ENCODE peak calls at places on chromosomes 4 and X, in seven cellular contexts. Y is IMR-90, K is right lobe of liver, M is ovary, W is body of pancreas, O is uterus, T is Peyer's patch. Q is an unnamed sample.
A peak's percentile ranks its signal among the peaks of the same experiment; 100 is the strongest.

GRCh38 chrX:56745019-56745418 is 16.0 kb downstream of the NBDY start:
- DNase-seq in W (no peak), Y (peak; percentile 78), K (no peak), M (no peak), O (no peak), T (no peak), Q (no peak)

GRCh38 chr4:53899544-53900274 is 164.7 kb downstream of the CHIC2 start:
- DNase-seq in T (no peak), K (no peak), M (peak; percentile 27), W (no peak), O (peak; percentile 53), Y (peak; percentile 88), Q (no peak)

GRCh38 chr4:144709793-144710525 is 64.0 kb downstream of the HHIP start:
- DNase-seq in O (no peak), K (no peak), M (no peak), Y (peak; percentile 66), T (no peak), W (no peak), Q (peak; percentile 8)

GRCh38 chr4:184417802-184418511 is 56.4 kb downstream of the IRF2 start:
- DNase-seq in O (no peak), T (no peak), M (no peak), Y (peak; percentile 94), K (no peak), W (no peak), Q (peak; percentile 54)

GRCh38 chr4:95050980-95051688 is 293.4 kb downstream of the BMPR1B start:
- DNase-seq in T (no peak), Y (no peak), W (no peak), M (no peak), K (no peak), O (no peak), Q (no peak)

GRCh38 chr4:81628489-81628888 is 156.8 kb upstream of the RASGEF1B start:
- DNase-seq in O (no peak), Y (no peak), W (no peak), K (no peak), T (no peak), M (no peak), Q (no peak)

GRCh38 chrX:107628662-107629532 is 587 bp downstream of the PRPS1 start:
- DNase-seq in T (peak; percentile 47), W (peak; percentile 22), Y (peak; percentile 6), O (peak; percentile 29), K (peak; percentile 64), M (peak; percentile 24), Q (peak; percentile 21)

GRCh38 chrX:136586386-136586785 is 54.4 kb downstream of the VGLL1 start:
- DNase-seq in M (no peak), K (no peak), W (no peak), Y (no peak), T (no peak), O (no peak), Q (no peak)

GRCh38 chr4:186118582-186118981 is 14.1 kb downstream of the FAM149A start:
- DNase-seq in W (no peak), M (no peak), O (no peak), K (no peak), Y (no peak), T (no peak), Q (no peak)

GRCh38 chrX:7586126-7586525 is 256.8 kb upstream of the VCX start:
- DNase-seq in Y (peak; percentile 35), O (no peak), K (no peak), M (no peak), T (no peak), W (no peak), Q (no peak)

GRCh38 chr4:3256230-3257124 is 7.5 kb downstream of the MSANTD1 start:
- DNase-seq in T (no peak), K (no peak), Y (no peak), M (no peak), W (no peak), O (no peak), Q (no peak)

GRCh38 chr4:159174645-159175147 is 71.8 kb downstream of the RAPGEF2 start:
- DNase-seq in O (no peak), M (no peak), Y (peak; percentile 12), K (no peak), T (no peak), W (no peak), Q (no peak)

DNA sequence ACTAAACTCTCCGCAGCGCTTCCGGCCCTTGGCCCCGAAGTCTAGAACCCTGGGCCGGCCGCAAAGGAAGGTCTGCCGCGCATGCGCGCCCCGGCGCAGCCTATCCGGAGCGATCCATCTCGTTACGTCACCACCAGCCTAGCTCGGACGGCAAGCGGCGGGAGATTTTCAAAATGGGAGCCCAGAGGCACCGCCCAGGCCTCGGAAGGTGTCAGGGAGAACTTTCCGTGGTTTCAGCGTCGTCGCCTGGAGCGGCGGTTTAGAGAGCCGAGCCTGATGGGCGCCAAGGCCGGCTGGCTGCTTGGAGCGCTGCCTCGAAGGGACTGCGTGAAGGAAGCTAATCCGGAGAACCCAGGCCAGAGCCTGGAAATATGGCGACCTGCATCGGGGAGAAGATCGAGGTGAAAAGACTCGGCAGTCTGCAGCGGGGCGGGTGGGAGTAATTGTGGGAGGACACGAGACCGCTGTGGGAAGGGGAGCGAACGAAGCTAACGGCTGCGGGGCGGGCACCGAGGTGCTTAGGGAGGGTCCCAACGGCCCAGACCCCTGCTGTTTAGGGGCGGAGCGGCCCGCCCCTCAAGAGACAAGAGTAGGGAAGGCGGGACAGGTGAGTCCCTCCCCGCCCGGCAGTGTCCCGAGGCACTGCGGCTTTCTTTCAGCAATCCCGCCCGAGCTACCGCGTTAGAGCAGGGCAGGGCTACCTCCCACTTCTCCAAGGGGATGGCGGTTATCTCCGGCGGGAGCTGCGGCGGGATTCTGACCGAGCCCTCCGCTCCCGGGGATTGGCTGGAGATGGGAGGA is at the start of gene PLK4:
- DNase-seq in K (peak; percentile 98), Y (peak; percentile 93), M (peak; percentile 94), O (peak; percentile 92), W (peak; percentile 95), T (peak; percentile 96), Q (peak; percentile 73)
- TF ChIP-seq POLR2A in K (no peak), Y (peak; percentile 34), M (no peak), O (peak; percentile 61), W (no peak), T (no peak), Q (peak; percentile 63)

DNA sequence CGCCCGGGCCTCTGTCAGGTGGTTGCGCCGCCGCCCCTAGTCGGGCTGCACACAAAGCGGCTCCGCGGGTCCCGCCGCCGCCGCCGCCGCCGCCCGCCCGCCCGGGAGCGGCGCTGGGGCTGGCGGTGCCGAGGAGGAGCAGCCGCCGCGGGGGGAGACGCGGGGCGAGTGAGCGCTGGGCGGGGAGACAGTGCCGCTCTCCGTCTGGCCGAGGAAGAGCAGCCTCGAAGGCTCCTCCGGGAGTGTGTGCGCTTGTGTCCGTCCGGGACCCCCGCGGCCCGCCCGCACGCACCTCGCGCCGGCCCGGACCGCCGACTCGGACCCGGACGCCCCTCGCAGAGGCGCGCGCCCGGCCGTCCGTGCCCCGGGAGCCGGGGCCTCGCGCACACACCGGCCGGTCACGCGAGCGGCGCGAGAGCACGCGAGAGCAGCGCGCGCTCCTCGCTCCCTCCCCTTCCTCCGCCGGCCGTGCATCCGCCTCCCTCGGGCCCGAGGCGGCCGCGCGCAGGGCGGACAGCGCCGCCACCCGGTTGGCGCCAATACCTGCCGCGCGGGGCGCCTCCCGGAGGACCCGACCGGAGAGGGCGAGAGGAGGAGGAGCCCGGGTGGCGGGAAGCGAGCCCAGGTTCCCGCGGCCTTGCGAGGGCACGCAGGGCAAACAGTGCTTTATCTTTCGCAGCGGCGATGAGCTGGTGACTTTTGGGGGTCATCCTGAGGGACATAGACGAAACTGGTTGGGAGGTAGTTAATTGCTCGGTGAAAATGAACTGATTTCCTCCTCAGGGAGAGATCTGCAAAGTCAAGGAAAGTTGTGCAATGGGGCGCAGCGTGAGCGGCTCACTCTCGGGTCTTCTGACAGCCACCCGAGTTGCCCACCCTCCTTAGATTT is at the start of gene PDS5A:
- DNase-seq in O (peak; percentile 88), Y (peak; percentile 84), M (peak; percentile 84), K (peak; percentile 95), W (peak; percentile 89), T (peak; percentile 92), Q (peak; percentile 76)
- TF ChIP-seq POLR2A in O (peak; percentile 38), Y (peak; percentile 62), M (peak; percentile 38), K (peak; percentile 83), W (peak; percentile 47), T (no peak), Q (peak; percentile 70)

GRCh38 chrX:49176421-49177326 is 5.0 kb downstream of the PLP2 start:
- DNase-seq in T (no peak), K (no peak), M (no peak), W (no peak), Y (no peak), O (no peak), Q (no peak)
- TF ChIP-seq POLR2A in T (no peak), K (no peak), M (no peak), W (no peak), Y (no peak), O (no peak), Q (no peak)

GRCh38 chr4:176286728-176287127 is 17.7 kb upstream of the ASB5 start:
- DNase-seq in W (no peak), M (no peak), O (no peak), K (no peak), T (no peak), Y (peak; percentile 35), Q (no peak)

GRCh38 chr4:176287546-176287945 is 18.5 kb upstream of the ASB5 start:
- DNase-seq in T (no peak), O (no peak), M (no peak), K (no peak), Y (no peak), W (no peak), Q (no peak)

GRCh38 chr4:176290520-176290919 is 21.5 kb upstream of the ASB5 start:
- DNase-seq in Y (no peak), T (no peak), O (no peak), K (no peak), M (no peak), W (no peak), Q (no peak)

GRCh38 chr4:176289561-176289960 is 20.5 kb upstream of the ASB5 start:
- DNase-seq in W (no peak), Y (no peak), T (no peak), M (no peak), K (no peak), O (no peak), Q (no peak)

GRCh38 chr4:176288020-176288419 is 19.0 kb upstream of the ASB5 start:
- DNase-seq in W (no peak), K (no peak), Y (no peak), M (no peak), T (no peak), O (no peak), Q (no peak)
- TF ChIP-seq POLR2A in W (no peak), K (no peak), Y (no peak), M (no peak), T (no peak), O (no peak), Q (no peak)

GRCh38 chr4:46781434-46782092 is 127.5 kb downstream of the COX7B2 start:
- DNase-seq in Y (no peak), T (no peak), M (no peak), K (no peak), W (no peak), O (no peak), Q (no peak)
- TF ChIP-seq POLR2A in Y (no peak), T (no peak), M (no peak), K (no peak), W (no peak), O (no peak), Q (no peak)

Q was measured in H54.